ENCODE peak calls at places on chromosome 16, in nine cellular contexts. R is heart right ventricle, Q is left lobe of liver, L is EH, K is NCI-H187, S is fibroblast of lung, C is posterior vena cava, H is mucosa of gallbladder, B is D341Med. Y is an unnamed sample.

GRCh38 chr16:31880322-31880979 is 6.8 kb downstream of the ZNF267 start:
- DNase-seq in L (peak; percentile 83), S (peak; percentile 88), C (no peak), R (peak; percentile 21), Q (no peak), H (no peak), B (no peak), K (no peak), Y (peak; percentile 48)

GRCh38 chr16:73389075-73389474 is 341.1 kb upstream of the ZFHX3 start:
- DNase-seq in S (no peak), K (no peak), L (no peak), B (no peak), R (no peak), Q (no peak), C (no peak), H (no peak), Y (no peak)

GRCh38 chr16:50301626-50302471 is 35.5 kb downstream of the ADCY7 start:
- DNase-seq in H (no peak), L (peak; percentile 81), B (no peak), Q (peak; percentile 35), K (no peak), S (peak; percentile 91), C (peak; percentile 93), R (no peak), Y (no peak)

GRCh38 chr16:63289834-63290460 is 1253.7 kb upstream of the CDH8 start:
- DNase-seq in L (no peak), S (peak; percentile 1), Q (no peak), R (peak; percentile 22), B (peak; percentile 63), H (peak; percentile 23), K (no peak), C (peak; percentile 50), Y (peak; percentile 14)

GRCh38 chr16:22353188-22353919 is 21.1 kb downstream of the CDR2 start:
- DNase-seq in C (no peak), R (no peak), B (no peak), S (peak; percentile 97), L (peak; percentile 95), K (no peak), H (no peak), Q (no peak), Y (no peak)

GRCh38 chr16:2761472-2761871 is 9.0 kb downstream of the SRRM2 start:
- DNase-seq in B (no peak), S (no peak), K (no peak), H (no peak), L (no peak), Q (no peak), C (no peak), R (no peak), Y (no peak)

GRCh38 chr16:67672739-67673662 is 6.4 kb downstream of the C16orf86 start:
- DNase-seq in K (peak; percentile 20), C (peak; percentile 92), S (peak; percentile 65), Q (peak; percentile 77), H (peak; percentile 59), L (peak; percentile 78), R (peak; percentile 77), B (peak; percentile 81), Y (peak; percentile 80)

GRCh38 chr16:24151482-24151939 is 104.6 kb upstream of the CACNG3 start:
- DNase-seq in R (no peak), H (no peak), S (peak; percentile 85), B (no peak), K (peak; percentile 19), Q (no peak), L (no peak), C (no peak), Y (no peak)

GRCh38 chr16:724188-725040 is 1.8 kb downstream of the CCDC78 start:
- DNase-seq in S (no peak), B (no peak), H (no peak), C (no peak), K (no peak), R (no peak), Q (no peak), L (no peak), Y (no peak)

Y was measured in K562.